ENCODE peak calls at places on chromosome 7, in six cellular contexts. X, G, D, W, Z and O are unnamed samples.

GRCh38 chr7:157027568-157028527 is 17.4 kb upstream of the MNX1 start:
- DNase-seq in X (no peak), G (no peak), D (no peak), W (no peak), Z (no peak), O (peak)

GRCh38 chr7:45069444-45070253 is 19.1 kb downstream of the NACAD start:
- DNase-seq in X (no peak), G (no peak), D (no peak), W (no peak), Z (no peak), O (no peak)

GRCh38 chr7:103811997-103812396 is 177.5 kb downstream of the RELN start:
- DNase-seq in X (no peak), G (no peak), D (peak), W (no peak), Z (no peak), O (no peak)

GRCh38 chr7:156989766-156990535 is 20.5 kb downstream of the MNX1 start:
- DNase-seq in X (no peak), G (no peak), D (no peak), W (no peak), Z (no peak), O (no peak)

GRCh38 chr7:23490357-23491131 is 20.3 kb upstream of the IGF2BP3 start:
- DNase-seq in X (peak), G (peak), D (peak), W (no peak), Z (no peak), O (peak)

GRCh38 chr7:80393786-80394185 is 118.1 kb downstream of the GNAT3 start:
- DNase-seq in X (no peak), G (no peak), D (no peak), W (no peak), Z (no peak), O (no peak)

GRCh38 chr7:114416089-114416990 is 1.7 kb downstream of the FOXP2 start:
- DNase-seq in X (no peak), G (no peak), D (no peak), W (peak), Z (no peak), O (no peak)

GRCh38 chr7:28018020-28018419 is 162.6 kb downstream of the JAZF1 start:
- DNase-seq in X (no peak), G (no peak), D (no peak), W (no peak), Z (no peak), O (no peak)

GRCh38 chr7:2074694-2075093 is 158.1 kb downstream of the MAD1L1 start:
- DNase-seq in X (no peak), G (no peak), D (no peak), W (no peak), Z (no peak), O (no peak)

GRCh38 chr7:16795624-16796023 is 9.2 kb downstream of the AGR2 start:
- DNase-seq in X (no peak), G (no peak), D (no peak), W (no peak), Z (no peak), O (no peak)

GRCh38 chr7:31734456-31734855 is 47.4 kb downstream of the PPP1R17 start:
- DNase-seq in X (no peak), G (peak), D (no peak), W (peak), Z (peak), O (no peak)

GRCh38 chr7:7812112-7812511 is 93.7 kb upstream of the RPA3 start:
- DNase-seq in X (no peak), G (no peak), D (no peak), W (no peak), Z (no peak), O (no peak)

GRCh38 chr7:37786741-37787569 is 61.4 kb upstream of the NME8 start:
- DNase-seq in X (no peak), G (no peak), D (peak), W (no peak), Z (no peak), O (peak)